ENCODE peak calls at places on chromosomes 5 and 9, in five cellular contexts. Q, T, O, L and G are unnamed samples.

GRCh38 chr9:87803623-87804345 is 77.9 kb downstream of the CTSL start:
- DNase-seq in Q (no peak), T (no peak), O (no peak), L (no peak), G (no peak)

GRCh38 chr9:101977614-101978210 is 239.3 kb upstream of the GRIN3A start:
- DNase-seq in Q (no peak), T (no peak), O (no peak), L (peak; percentile 41), G (no peak)

GRCh38 chr5:147240266-147240985 is 5.6 kb downstream of the STK32A start:
- DNase-seq in Q (no peak), T (no peak), O (no peak), L (no peak), G (no peak)

GRCh38 chr5:72183231-72183630 is 76.0 kb downstream of the MAP1B start:
- DNase-seq in Q (no peak), T (no peak), O (no peak), L (no peak), G (no peak)

GRCh38 chr9:75086443-75087278 is 1.3 kb downstream of the NMRK1 start:
- DNase-seq in Q (peak; percentile 58), T (no peak), O (peak; percentile 25), L (peak; percentile 86), G (no peak)

GRCh38 chr5:74248576-74248975 is 392.0 kb downstream of the ENC1 start:
- DNase-seq in Q (no peak), T (no peak), O (no peak), L (no peak), G (no peak)

GRCh38 chr5:56126487-56127179 is 106.5 kb downstream of the ANKRD55 start:
- DNase-seq in Q (no peak), T (no peak), O (no peak), L (no peak), G (no peak)

GRCh38 chr5:73994963-73995362 is 369.0 kb downstream of the ARHGEF28 start:
- DNase-seq in Q (no peak), T (no peak), O (no peak), L (no peak), G (no peak)

GRCh38 chr9:14888857-14889256 is 21.4 kb downstream of the FREM1 start:
- DNase-seq in Q (no peak), T (no peak), O (no peak), L (no peak), G (no peak)

GRCh38 chr5:32794086-32794485 is 83.0 kb downstream of the NPR3 start:
- DNase-seq in Q (no peak), T (no peak), O (no peak), L (no peak), G (no peak)

GRCh38 chr5:76787237-76787636 is 31.6 kb upstream of the F2RL1 start:
- DNase-seq in Q (peak; percentile 59), T (peak; percentile 88), O (no peak), L (no peak), G (peak; percentile 91)

GRCh38 chr5:34038430-34038829 is 4.6 kb downstream of the C1QTNF3 start:
- DNase-seq in Q (no peak), T (no peak), O (no peak), L (no peak), G (no peak)

GRCh38 chr5:52800394-52801213 is 12.9 kb downstream of the ITGA1 start:
- DNase-seq in Q (peak; percentile 72), T (no peak), O (peak; percentile 54), L (peak; percentile 11), G (peak; percentile 75)

GRCh38 chr9:38421498-38422211 is 2.6 kb downstream of the IGFBPL1 start:
- DNase-seq in Q (no peak), T (no peak), O (no peak), L (no peak), G (no peak)

GRCh38 chr9:738209-738915 is 103.1 kb upstream of the DMRT1 start:
- DNase-seq in Q (no peak), T (peak; percentile 88), O (peak; percentile 29), L (no peak), G (peak; percentile 85)

GRCh38 chr9:120212153-120212852 is 367.7 kb downstream of the CDK5RAP2 start:
- DNase-seq in Q (no peak), T (no peak), O (no peak), L (no peak), G (no peak)

GRCh38 chr5:151463137-151464029 is 16.0 kb downstream of the SLC36A1 start:
- DNase-seq in Q (peak; percentile 44), T (no peak), O (no peak), L (peak; percentile 23), G (no peak)

DNA sequence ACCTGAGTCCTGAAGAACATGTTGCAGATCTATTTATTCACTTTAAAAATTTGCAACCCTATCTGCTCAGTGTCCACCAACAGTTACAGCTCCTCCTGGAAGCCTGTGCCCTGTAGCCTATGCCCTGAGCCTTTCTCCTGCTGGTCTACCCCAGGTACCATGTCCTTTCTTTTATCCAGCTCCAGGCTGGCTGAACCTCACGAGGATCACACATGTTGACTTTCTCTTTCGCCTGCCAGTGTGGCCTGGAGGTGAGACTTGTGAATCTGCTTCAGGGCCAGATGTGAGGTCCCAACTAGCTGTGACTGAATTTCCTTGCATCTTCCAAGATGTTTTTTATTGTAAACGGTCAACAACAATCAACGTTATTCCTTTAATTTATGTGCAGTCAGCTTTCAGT is 70.7 kb downstream of the GDNF start:
- DNase-seq in Q (no peak), T (no peak), O (no peak), L (no peak), G (no peak)
- H3K27ac ChIP-seq in Q (no peak overlapping the region), T (no peak overlapping the region), O (no peak overlapping the region), L (no peak overlapping the region), G (no peak overlapping the region)

GRCh38 chr9:135524130-135524861 is 3.1 kb downstream of the LCN1 start:
- DNase-seq in Q (no peak), T (no peak), O (no peak), L (no peak), G (no peak)

GRCh38 chr9:135525241-135526088 is 4.2 kb downstream of the LCN1 start:
- DNase-seq in Q (no peak), T (no peak), O (no peak), L (no peak), G (peak; percentile 51)

GRCh38 chr9:135526730-135527571 is 5.7 kb downstream of the LCN1 start:
- DNase-seq in Q (no peak), T (no peak), O (no peak), L (no peak), G (peak; percentile 57)

GRCh38 chr9:135523521-135524129 is 2.4 kb downstream of the LCN1 start:
- DNase-seq in Q (no peak), T (no peak), O (no peak), L (no peak), G (peak; percentile 44)

GRCh38 chr9:135526089-135526729 is 5.0 kb downstream of the LCN1 start:
- DNase-seq in Q (no peak), T (no peak), O (no peak), L (no peak), G (peak; percentile 45)
- TF ChIP-seq CTCF in Q (no peak), T (no peak), O (no peak), L (no peak), G (no peak)

DNA sequence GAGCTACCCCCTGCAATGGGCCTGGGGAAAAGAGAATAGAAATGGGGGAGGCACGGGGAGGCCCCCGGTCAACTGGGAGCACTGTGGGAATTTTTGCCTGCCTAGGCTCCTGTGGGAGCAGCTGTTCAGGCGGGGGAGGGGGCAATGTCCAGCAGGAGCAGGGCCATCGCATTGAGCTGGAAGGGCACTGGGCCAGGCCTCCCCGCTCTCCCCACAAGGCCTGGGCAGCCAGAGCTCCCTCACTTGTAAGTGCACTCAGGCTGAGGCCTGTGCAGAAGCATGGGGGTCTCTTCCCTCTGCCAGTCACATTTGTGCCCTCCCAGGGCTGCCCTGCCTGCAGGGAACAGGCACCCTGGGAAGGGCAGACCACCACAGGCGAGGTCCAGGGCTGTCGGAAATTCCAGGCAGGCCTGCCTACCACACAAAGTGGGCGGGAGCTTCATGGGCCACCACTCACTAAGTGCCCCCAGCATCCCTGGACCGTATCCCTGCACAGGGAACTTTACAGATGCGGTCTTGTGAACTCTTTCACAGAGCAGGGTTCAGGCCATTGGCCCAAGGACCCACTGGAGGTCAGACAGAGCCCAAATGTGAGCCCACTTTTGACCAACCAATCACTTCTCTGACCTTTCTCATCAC is 1.1 kb upstream of the CFAP157 start:
- DNase-seq in Q (no peak), T (no peak), O (no peak), L (no peak), G (no peak)
- H3K27ac ChIP-seq in Q (no peak overlapping the region), T (no peak overlapping the region), O (no peak overlapping the region), L (no peak overlapping the region), G (no peak overlapping the region)

GRCh38 chr5:1204693-1205242 is 3.4 kb downstream of the SLC6A19 start:
- DNase-seq in Q (no peak), T (no peak), O (peak; percentile 30), L (no peak), G (no peak)
- TF ChIP-seq CTCF in Q (no peak), T (peak; percentile 38), O (no peak), L (peak; percentile 13), G (no peak)

GRCh38 chr5:177591690-177592009 is 353 bp upstream of the TMED9 start:
- DNase-seq in Q (no peak), T (no peak), O (no peak), L (no peak), G (no peak)

GRCh38 chr5:177592010-177592834 is at the start of gene TMED9:
- DNase-seq in Q (peak; percentile 90), T (peak; percentile 29), O (peak; percentile 75), L (peak; percentile 91), G (peak; percentile 75)

GRCh38 chr5:177594071-177594470 is 2.1 kb downstream of the TMED9 start:
- DNase-seq in Q (no peak), T (no peak), O (no peak), L (no peak), G (no peak)

GRCh38 chr5:177593511-177593910 is 1.5 kb downstream of the TMED9 start:
- DNase-seq in Q (no peak), T (no peak), O (no peak), L (no peak), G (peak; percentile 42)

GRCh38 chr5:177592905-177593304 is 902 bp downstream of the TMED9 start:
- DNase-seq in Q (no peak), T (no peak), O (no peak), L (no peak), G (peak; percentile 13)
- H3K27ac ChIP-seq in Q (peak overlapping the region; percentile 85), T (no peak overlapping the region), O (no peak overlapping the region), L (peak overlapping the region; percentile 44), G (peak overlapping the region; percentile 81)

GRCh38 chr5:41637869-41638268 is 127.5 kb upstream of the PLCXD3 start:
- DNase-seq in Q (no peak), T (no peak), O (no peak), L (no peak), G (no peak)

GRCh38 chr5:41641621-41642020 is 131.2 kb upstream of the PLCXD3 start:
- DNase-seq in Q (no peak), T (no peak), O (no peak), L (peak; percentile 12), G (no peak)

GRCh38 chr5:41637424-41637823 is 127.0 kb upstream of the PLCXD3 start:
- DNase-seq in Q (no peak), T (no peak), O (no peak), L (no peak), G (no peak)

GRCh38 chr5:41638685-41639084 is 128.3 kb upstream of the PLCXD3 start:
- DNase-seq in Q (no peak), T (no peak), O (no peak), L (no peak), G (no peak)

GRCh38 chr5:41636605-41637004 is 126.2 kb upstream of the PLCXD3 start:
- DNase-seq in Q (no peak), T (no peak), O (no peak), L (peak; percentile 8), G (no peak)
- TF ChIP-seq CTCF in Q (no peak), T (peak; percentile 52), O (no peak), L (peak; percentile 23), G (no peak)